ENCODE peak calls at places on chromosomes 3 and 15, in seven cellular contexts. P is cardiac muscle cell, R is left lung, K is nephron progenitor cell, E is spleen, V is D721Med, F is GM23338. L is an unnamed sample.

GRCh38 chr3:18416332-18416731 is 8.8 kb downstream of the SATB1 start:
- DNase-seq in K (no peak), V (no peak), R (no peak), E (no peak), F (no peak), P (no peak), L (no peak)

GRCh38 chr15:83762367-83762766 is 108.4 kb downstream of the ADAMTSL3 start:
- DNase-seq in R (no peak), P (no peak), E (no peak), K (no peak), F (no peak), V (no peak), L (no peak)

GRCh38 chr3:178022599-178022998 is 513.6 kb upstream of the KCNMB2 start:
- DNase-seq in F (no peak), E (no peak), K (no peak), P (no peak), V (no peak), R (no peak), L (no peak)

GRCh38 chr15:68196445-68197169 is 8.5 kb downstream of the CALML4 start:
- DNase-seq in P (no peak), F (no peak), R (no peak), E (no peak), V (no peak), K (no peak), L (no peak)

GRCh38 chr3:15051531-15051930 is 13.6 kb downstream of the MRPS25 start:
- DNase-seq in P (peak), R (no peak), F (peak), K (peak), V (peak), E (peak), L (no peak)

GRCh38 chr3:64111872-64112271 is 88.6 kb upstream of the PSMD6 start:
- DNase-seq in V (no peak), E (no peak), F (peak), R (no peak), K (no peak), P (no peak), L (no peak)

GRCh38 chr3:79199966-79200365 is 567.8 kb downstream of the ROBO1 start:
- DNase-seq in K (no peak), R (no peak), F (no peak), P (no peak), E (no peak), V (no peak), L (no peak)

GRCh38 chr3:47283596-47284364 is 1.0 kb downstream of the KLHL18 start:
- DNase-seq in K (peak), R (no peak), E (peak), P (peak), F (peak), V (no peak), L (no peak)

GRCh38 chr3:105691633-105692032 is 177.2 kb downstream of the CBLB start:
- DNase-seq in R (no peak), F (no peak), K (no peak), P (no peak), V (no peak), E (no peak), L (no peak)

GRCh38 chr3:30289324-30289723 is 317.1 kb upstream of the TGFBR2 start:
- DNase-seq in F (no peak), E (no peak), K (no peak), P (no peak), V (no peak), R (no peak), L (no peak)

GRCh38 chr3:170563712-170564423 is 22.0 kb downstream of the SLC7A14 start:
- DNase-seq in R (no peak), P (no peak), V (no peak), E (no peak), F (peak), K (no peak), L (no peak)

GRCh38 chr3:13535905-13536304 is 13.0 kb upstream of the FBLN2 start:
- DNase-seq in V (no peak), E (peak), K (no peak), P (no peak), F (no peak), R (peak), L (peak)

GRCh38 chr15:74664028-74664616 is 31.7 kb downstream of the EDC3 start:
- DNase-seq in K (no peak), E (no peak), P (no peak), R (no peak), V (no peak), F (no peak), L (no peak)

GRCh38 chr15:36965561-36966342 is 134.6 kb downstream of the MEIS2 start:
- DNase-seq in R (no peak), E (no peak), P (no peak), F (no peak), K (no peak), V (no peak), L (no peak)

GRCh38 chr3:36214460-36214859 is 165.8 kb upstream of the STAC start:
- DNase-seq in E (no peak), P (no peak), R (no peak), V (no peak), F (no peak), K (no peak), L (no peak)

GRCh38 chr3:28916713-28917499 is 364.0 kb upstream of the RBMS3 start:
- DNase-seq in R (no peak), K (peak), F (peak), P (peak), V (no peak), E (peak), L (no peak)

GRCh38 chr3:79297242-79297641 is 470.6 kb downstream of the ROBO1 start:
- DNase-seq in F (peak), K (no peak), V (no peak), E (no peak), P (peak), R (no peak), L (no peak)

GRCh38 chr15:47415539-47415971 is 301.8 kb upstream of the SEMA6D start:
- DNase-seq in E (no peak), V (no peak), R (no peak), P (no peak), F (no peak), K (peak), L (no peak)

GRCh38 chr3:62201438-62202035 is 171.8 kb downstream of the FEZF2 start:
- DNase-seq in E (no peak), P (peak), K (no peak), V (peak), R (no peak), F (peak), L (no peak)

GRCh38 chr3:98801042-98801747 is 38.1 kb downstream of the ST3GAL6 start:
- DNase-seq in R (no peak), P (no peak), E (no peak), F (peak), V (no peak), K (no peak), L (no peak)

GRCh38 chr3:110799236-110799635 is 272.4 kb upstream of the NECTIN3 start:
- DNase-seq in F (no peak), R (no peak), K (no peak), V (no peak), P (no peak), E (no peak), L (no peak)

GRCh38 chr3:155960060-155960459 is 89.6 kb downstream of the GMPS start:
- DNase-seq in V (no peak), K (no peak), R (no peak), F (no peak), P (no peak), E (no peak), L (no peak)

GRCh38 chr3:174170248-174170647 is 688.9 kb upstream of the NAALADL2 start:
- DNase-seq in V (no peak), E (no peak), K (no peak), F (peak), R (no peak), P (no peak), L (no peak)

GRCh38 chr3:138060792-138061191 is 50.8 kb downstream of the CLDN18 start:
- DNase-seq in E (no peak), P (no peak), K (no peak), R (no peak), V (no peak), F (no peak), L (no peak)

GRCh38 chr3:144033863-144034262 is 62.2 kb downstream of the DIPK2A start:
- DNase-seq in R (no peak), E (no peak), F (no peak), V (no peak), P (no peak), K (no peak), L (no peak)

GRCh38 chr3:107660316-107660976 is 137.7 kb downstream of the BBX start:
- DNase-seq in F (no peak), V (no peak), P (peak), R (no peak), E (no peak), K (no peak), L (no peak)

GRCh38 chr3:159832024-159832423 is 156.6 kb upstream of the IL12A start:
- DNase-seq in K (no peak), E (no peak), F (no peak), R (no peak), V (no peak), P (no peak), L (no peak)

GRCh38 chr3:13135811-13136321 is 62.6 kb upstream of the IQSEC1 start:
- DNase-seq in F (no peak), V (no peak), R (no peak), E (peak), K (no peak), P (no peak), L (peak)

GRCh38 chr3:72547183-72547582 is 301.1 kb downstream of the SHQ1 start:
- DNase-seq in E (no peak), F (no peak), V (no peak), K (no peak), P (no peak), R (no peak), L (no peak)

GRCh38 chr15:33293619-33294309 is 17.0 kb upstream of the RYR3 start:
- DNase-seq in P (no peak), K (peak), E (no peak), V (no peak), F (peak), R (no peak), L (no peak)

GRCh38 chr15:101827257-101827656 is 15.3 kb downstream of the OR4F15 start:
- DNase-seq in F (no peak), V (no peak), R (no peak), K (no peak), E (no peak), P (no peak), L (no peak)

GRCh38 chr3:107927361-107928083 is 163.3 kb downstream of the CD47 start:
- DNase-seq in F (peak), P (peak), K (peak), R (peak), E (peak), V (peak), L (no peak)

GRCh38 chr3:120349819-120350125 is 618 bp upstream of the LRRC58 start:
- DNase-seq in P (no peak), F (peak), K (no peak), V (no peak), R (no peak), E (no peak), L (no peak)

GRCh38 chr15:61034793-61035710 is 194.1 kb downstream of the RORA start:
- DNase-seq in F (no peak), V (no peak), K (no peak), P (no peak), E (no peak), R (no peak), L (no peak)

GRCh38 chr3:185764168-185764988 is 60.5 kb downstream of the IGF2BP2 start:
- DNase-seq in F (no peak), P (no peak), E (no peak), K (no peak), V (no peak), R (no peak), L (no peak)

GRCh38 chr15:62138124-62138523 is 27.0 kb downstream of the C2CD4B start:
- DNase-seq in K (no peak), R (no peak), P (no peak), E (no peak), V (no peak), F (no peak), L (no peak)

GRCh38 chr3:42501321-42501680 is 1.1 kb upstream of the VIPR1 start:
- DNase-seq in R (peak), F (peak), K (peak), V (no peak), P (peak), E (no peak), L (peak)

GRCh38 chr15:26298666-26299065 is 435.5 kb upstream of the ATP10A start:
- DNase-seq in K (no peak), E (no peak), F (no peak), V (no peak), R (no peak), P (no peak), L (no peak)

GRCh38 chr3:141878326-141878725 is 1.9 kb downstream of the ATP1B3 start:
- DNase-seq in V (no peak), R (no peak), E (no peak), F (no peak), P (no peak), K (no peak), L (no peak)

GRCh38 chr3:117128133-117128532 is 418.6 kb downstream of the TUSC7 start:
- DNase-seq in E (no peak), R (no peak), P (no peak), V (no peak), K (no peak), F (no peak), L (no peak)

GRCh38 chr3:117128876-117129275 is 419.3 kb downstream of the TUSC7 start:
- DNase-seq in E (no peak), V (no peak), P (no peak), F (no peak), R (no peak), K (no peak), L (no peak)

GRCh38 chr3:117130222-117130621 is 420.6 kb downstream of the TUSC7 start:
- DNase-seq in V (no peak), K (no peak), F (no peak), P (no peak), E (no peak), R (no peak), L (no peak)

GRCh38 chr3:117126460-117126859 is 416.9 kb downstream of the TUSC7 start:
- DNase-seq in F (no peak), E (no peak), K (no peak), P (no peak), V (no peak), R (no peak), L (no peak)

DNA sequence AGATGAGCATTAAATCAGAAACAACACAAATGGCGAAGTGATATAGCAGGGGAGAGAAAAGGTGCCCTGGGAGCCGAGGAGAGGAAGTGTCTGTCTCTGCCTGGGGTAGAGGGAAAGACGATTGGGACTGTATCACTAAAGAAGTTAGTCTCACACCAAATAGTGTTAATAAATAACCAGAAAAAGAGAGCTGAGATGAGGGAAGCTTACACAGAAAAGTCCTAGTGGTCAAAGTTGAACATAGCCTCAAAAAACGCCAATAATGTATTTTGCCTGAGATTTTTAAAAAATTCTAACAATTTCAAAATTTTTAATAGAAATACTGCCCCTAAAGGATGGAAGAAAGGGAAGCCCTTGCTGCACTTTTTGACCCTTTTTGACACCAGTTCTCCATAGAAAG is 417.6 kb downstream of the TUSC7 start:
- DNase-seq in P (no peak), R (no peak), E (no peak), F (no peak), K (no peak), V (no peak), L (no peak)
- TF ChIP-seq CTCF in P (no peak), R (no peak), E (no peak), F (peak), K (no peak), V (no peak), L (peak)

DNA sequence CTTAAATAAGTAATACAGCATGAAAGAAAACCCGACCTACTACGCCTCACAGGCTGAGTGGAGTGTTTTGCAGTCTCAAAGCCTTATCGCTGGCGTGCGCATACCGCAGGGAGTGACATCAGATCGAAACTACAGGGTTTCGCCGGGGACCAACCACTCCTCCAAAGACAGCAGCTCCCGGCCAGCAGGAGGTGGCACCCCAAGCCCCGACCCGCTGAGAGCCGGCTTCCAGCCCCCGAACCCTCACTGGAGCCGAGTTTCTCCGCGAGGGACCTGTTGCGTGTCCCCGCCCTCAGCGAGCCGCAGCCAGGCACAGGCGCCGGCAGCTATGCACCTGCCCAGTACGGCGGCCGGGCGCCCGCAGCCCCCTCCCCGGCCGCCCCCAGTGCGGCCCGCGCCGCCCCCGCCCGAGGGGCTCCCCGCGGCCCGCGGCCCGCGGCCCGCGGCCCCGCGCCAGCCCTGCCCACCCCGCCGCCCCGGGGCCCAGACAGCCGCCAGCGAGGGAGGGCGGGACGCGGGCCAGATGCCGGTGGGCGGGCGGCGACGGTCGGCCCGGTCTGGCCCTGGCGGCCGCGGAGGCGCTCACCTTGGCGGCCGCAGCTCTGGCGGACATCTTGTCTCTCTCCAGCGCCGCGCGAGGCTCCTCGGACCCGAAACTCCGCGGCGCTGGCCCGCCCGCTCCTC is 710 bp downstream of the TJP1 start:
- DNase-seq in P (peak), R (peak), E (no peak), F (peak), K (peak), V (no peak), L (peak)
- TF ChIP-seq CTCF in P (peak), R (no peak), E (peak), F (no peak), K (no peak), V (no peak), L (peak)

GRCh38 chr3:11944052-11944673 is 60.0 kb upstream of the SYN2 start:
- DNase-seq in V (no peak), K (peak), P (peak), E (no peak), F (peak), R (no peak), L (no peak)
- TF ChIP-seq CTCF in V (peak), K (peak), P (peak), E (peak), F (peak), R (peak), L (peak)

GRCh38 chr3:140050977-140051957 is 116.3 kb downstream of the CLSTN2 start:
- DNase-seq in V (no peak), E (no peak), F (peak), K (no peak), P (peak), R (no peak), L (no peak)
- TF ChIP-seq CTCF in V (peak), E (no peak), F (peak), K (no peak), P (no peak), R (no peak), L (peak)

GRCh38 chr15:92667291-92667904 is 11.8 kb upstream of the FAM174B start:
- DNase-seq in K (peak), R (no peak), E (no peak), V (no peak), P (no peak), F (no peak), L (no peak)

GRCh38 chr15:92670625-92671024 is 15.1 kb upstream of the FAM174B start:
- DNase-seq in P (no peak), E (no peak), V (no peak), F (no peak), R (no peak), K (no peak), L (no peak)

GRCh38 chr15:92668086-92668485 is 12.5 kb upstream of the FAM174B start:
- DNase-seq in K (no peak), R (no peak), E (no peak), P (no peak), V (no peak), F (no peak), L (no peak)

GRCh38 chr15:92668620-92669019 is 13.0 kb upstream of the FAM174B start:
- DNase-seq in F (no peak), R (no peak), P (no peak), K (no peak), V (no peak), E (no peak), L (no peak)

DNA sequence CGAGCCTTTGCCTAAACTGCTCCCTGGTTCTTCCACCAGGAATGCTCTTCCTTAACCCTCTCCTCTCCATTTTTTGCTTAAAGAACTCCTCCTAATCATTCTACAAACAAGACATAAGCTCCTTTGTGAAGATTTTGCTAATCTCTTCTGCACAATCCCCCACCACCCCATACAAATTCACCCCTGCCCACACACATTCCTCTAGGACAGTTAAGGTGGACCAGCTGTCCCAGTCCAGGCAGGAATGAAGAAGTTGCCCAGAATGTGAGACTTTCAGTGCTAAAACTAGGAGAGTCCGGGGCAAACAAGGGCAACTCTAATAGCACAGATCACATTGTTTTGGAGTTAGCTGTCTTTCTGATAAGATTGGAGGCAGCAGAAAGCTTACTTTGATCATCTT is 13.9 kb upstream of the FAM174B start:
- DNase-seq in E (no peak), F (no peak), P (no peak), R (no peak), V (peak), K (no peak), L (no peak)
- TF ChIP-seq CTCF in E (no peak), F (no peak), P (no peak), R (no peak), V (no peak), K (no peak), L (no peak)

GRCh38 chr15:100220058-100220728 is 121.6 kb downstream of the ADAMTS17 start:
- DNase-seq in E (peak), V (no peak), K (no peak), P (no peak), R (no peak), F (peak), L (no peak)

GRCh38 chr15:100215031-100215842 is 126.5 kb downstream of the ADAMTS17 start:
- DNase-seq in V (no peak), P (no peak), R (no peak), E (peak), K (no peak), F (no peak), L (peak)

GRCh38 chr15:100215843-100216169 is 126.0 kb downstream of the ADAMTS17 start:
- DNase-seq in E (no peak), R (no peak), F (no peak), P (no peak), K (no peak), V (no peak), L (no peak)

GRCh38 chr15:100218411-100218810 is 123.4 kb downstream of the ADAMTS17 start:
- DNase-seq in K (no peak), P (no peak), V (no peak), F (no peak), R (no peak), E (no peak), L (no peak)

GRCh38 chr15:100216177-100216576 is 125.6 kb downstream of the ADAMTS17 start:
- DNase-seq in R (no peak), V (no peak), P (no peak), F (no peak), K (no peak), E (peak), L (no peak)
- TF ChIP-seq CTCF in R (no peak), V (no peak), P (no peak), F (no peak), K (no peak), E (no peak), L (no peak)

DNA sequence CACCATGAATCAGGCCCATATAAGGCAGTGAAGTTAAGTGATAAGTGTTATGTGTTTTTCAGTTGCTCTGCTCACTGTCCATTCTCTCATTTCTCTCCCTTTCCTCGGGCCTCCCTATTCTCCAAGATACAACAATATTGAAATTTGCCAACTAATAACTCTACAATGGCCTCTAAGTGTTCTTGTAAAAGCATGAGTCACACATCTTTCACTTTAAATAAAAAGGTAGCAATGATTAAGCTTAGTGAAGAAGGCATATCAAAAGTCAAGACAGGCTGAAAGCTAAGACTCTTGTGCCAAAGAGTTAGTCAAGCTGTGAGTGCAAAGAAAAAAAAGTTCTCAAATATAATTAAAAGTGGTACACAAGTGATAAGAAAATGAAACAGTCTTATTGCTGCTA is 675.4 kb downstream of the OTOL1 start:
- DNase-seq in P (no peak), F (no peak), K (no peak), V (no peak), E (no peak), R (no peak), L (no peak)
- TF ChIP-seq CTCF in P (no peak), F (no peak), K (no peak), V (no peak), E (no peak), R (no peak), L (no peak)